ENCODE peak calls at places on chromosomes 4 and X, in seven cellular contexts. M is thoracic aorta, Y is IMR-90, O is heart right ventricle, G is breast epithelium, B is psoas muscle, P is body of pancreas. U is an unnamed sample.

GRCh38 chr4:7808752-7809151 is 130.9 kb downstream of the AFAP1 start:
- DNase-seq in Y (peak; percentile 93), B (no peak), G (no peak), M (no peak), O (no peak), P (no peak), U (peak; percentile 19)

GRCh38 chr4:32207456-32207855 is 1487.3 kb downstream of the PCDH7 start:
- DNase-seq in B (no peak), Y (no peak), P (no peak), M (no peak), O (no peak), G (no peak), U (no peak)

GRCh38 chrX:153590961-153591956 is 7.7 kb downstream of the CCNQ start:
- DNase-seq in Y (no peak), O (no peak), M (no peak), P (peak; percentile 20), G (no peak), B (no peak), U (no peak)

GRCh38 chr4:75634281-75634680 is 4.0 kb upstream of the CDKL2 start:
- DNase-seq in Y (no peak), G (no peak), M (no peak), B (no peak), P (no peak), O (no peak), U (no peak)

GRCh38 chrX:135974279-135974856 is 580 bp upstream of the MMGT1 start:
- DNase-seq in M (peak; percentile 24), Y (peak; percentile 52), O (peak; percentile 77), B (peak; percentile 82), P (peak; percentile 83), G (no peak), U (no peak)

GRCh38 chr4:5760246-5760645 is 49.2 kb downstream of the EVC start:
- DNase-seq in G (no peak), B (no peak), P (no peak), Y (no peak), O (no peak), M (no peak), U (no peak)

GRCh38 chr4:143424276-143424675 is 87.6 kb downstream of the GAB1 start:
- DNase-seq in P (no peak), M (no peak), B (no peak), G (no peak), O (no peak), Y (peak; percentile 82), U (no peak)

GRCh38 chrX:97527725-97528124 is 644.0 kb downstream of the RPA4 start:
- DNase-seq in B (no peak), G (no peak), M (no peak), P (no peak), Y (no peak), O (no peak), U (no peak)

GRCh38 chr4:165151734-165152133 is 39.1 kb upstream of the TMEM192 start:
- DNase-seq in Y (peak; percentile 4), P (no peak), B (no peak), M (no peak), O (no peak), G (no peak), U (peak; percentile 15)

GRCh38 chr4:10879411-10880110 is 195.0 kb upstream of the CLNK start:
- DNase-seq in G (no peak), O (no peak), P (no peak), Y (peak; percentile 16), M (no peak), B (no peak), U (no peak)

GRCh38 chr4:123073650-123074049 is 151.3 kb upstream of the NUDT6 start:
- DNase-seq in Y (no peak), P (no peak), B (no peak), G (no peak), M (no peak), O (no peak), U (no peak)

GRCh38 chr4:161655148-161655547 is 508.7 kb downstream of the FSTL5 start:
- DNase-seq in P (no peak), B (no peak), O (no peak), M (no peak), Y (no peak), G (no peak), U (no peak)

GRCh38 chrX:13376857-13377441 is 57.1 kb upstream of the ATXN3L start:
- DNase-seq in O (peak; percentile 28), Y (peak; percentile 95), B (no peak), M (no peak), G (peak; percentile 47), P (peak; percentile 22), U (peak; percentile 41)

GRCh38 chr4:28287837-28288236 is 1427.2 kb downstream of the STIM2 start:
- DNase-seq in O (no peak), Y (peak; percentile 100), P (peak; percentile 7), G (no peak), M (no peak), B (no peak), U (peak; percentile 84)

GRCh38 chrX:131831185-131831520 is 191.9 kb upstream of the STK26 start:
- DNase-seq in B (no peak), M (no peak), G (no peak), O (no peak), Y (peak; percentile 3), P (no peak), U (no peak)

GRCh38 chrX:131830400-131831184 is 192.5 kb upstream of the STK26 start:
- DNase-seq in M (no peak), O (peak; percentile 83), G (peak; percentile 71), P (peak; percentile 87), Y (peak; percentile 69), B (peak; percentile 73), U (no peak)

GRCh38 chrX:131828482-131828881 is 194.6 kb upstream of the STK26 start:
- DNase-seq in Y (no peak), M (no peak), O (no peak), G (no peak), B (no peak), P (no peak), U (no peak)

GRCh38 chrX:131826572-131826971 is 196.5 kb upstream of the STK26 start:
- DNase-seq in G (no peak), B (no peak), Y (no peak), M (no peak), O (no peak), P (no peak), U (no peak)

DNA sequence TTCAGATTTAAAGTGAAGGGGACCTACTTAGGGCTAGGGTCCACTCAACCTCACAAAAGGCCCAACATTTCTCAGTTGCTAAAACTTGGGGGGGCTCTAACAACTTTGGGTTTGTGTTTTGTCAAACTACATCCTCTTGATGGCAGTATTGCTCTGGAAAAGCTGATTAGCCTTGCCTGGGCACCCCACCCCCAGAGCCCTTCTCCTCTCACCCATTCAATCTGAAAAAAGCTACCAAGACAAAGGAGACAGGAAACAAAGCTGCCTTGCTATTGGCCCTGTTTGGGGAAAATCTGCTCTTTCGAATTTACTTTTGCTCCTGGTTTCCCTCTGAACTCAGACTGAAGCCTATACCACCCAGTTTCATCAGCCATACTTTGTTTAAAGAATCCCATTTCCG is 195.2 kb upstream of the STK26 start:
- DNase-seq in O (no peak), M (no peak), G (no peak), Y (no peak), B (no peak), P (peak; percentile 13), U (no peak)
- TF ChIP-seq CTCF in O (peak; percentile 36), M (no peak), G (no peak), Y (peak; percentile 30), B (no peak), P (no peak), U (peak; percentile 34)

GRCh38 chr4:140668111-140668510 is 88.1 kb downstream of the TBC1D9 start:
- DNase-seq in M (no peak), B (no peak), P (no peak), O (no peak), G (no peak), Y (no peak), U (no peak)

GRCh38 chr4:140675599-140676231 is 80.5 kb downstream of the TBC1D9 start:
- DNase-seq in P (no peak), Y (peak; percentile 38), M (no peak), G (no peak), B (no peak), O (no peak), U (no peak)

GRCh38 chr4:140673729-140674128 is 82.5 kb downstream of the TBC1D9 start:
- DNase-seq in Y (peak; percentile 87), O (no peak), P (no peak), M (no peak), G (no peak), B (no peak), U (no peak)

GRCh38 chr4:140666889-140667614 is 89.1 kb downstream of the TBC1D9 start:
- DNase-seq in P (no peak), M (no peak), G (no peak), O (no peak), Y (no peak), B (no peak), U (no peak)

GRCh38 chr4:140672366-140672765 is 83.8 kb downstream of the TBC1D9 start:
- DNase-seq in B (no peak), M (no peak), Y (no peak), P (no peak), G (no peak), O (no peak), U (no peak)
- H3K36me3 ChIP-seq in B (no peaks in the 10 kb centered on the region), M (peaks cover 18% of the 10 kb centered on the region), Y (peaks cover 10% of the 10 kb centered on the region), P (peaks cover 14% of the 10 kb centered on the region), G (peaks cover 18% of the 10 kb centered on the region), O (peaks cover 96% of the 10 kb centered on the region), U (peaks cover 6% of the 10 kb centered on the region)

DNA sequence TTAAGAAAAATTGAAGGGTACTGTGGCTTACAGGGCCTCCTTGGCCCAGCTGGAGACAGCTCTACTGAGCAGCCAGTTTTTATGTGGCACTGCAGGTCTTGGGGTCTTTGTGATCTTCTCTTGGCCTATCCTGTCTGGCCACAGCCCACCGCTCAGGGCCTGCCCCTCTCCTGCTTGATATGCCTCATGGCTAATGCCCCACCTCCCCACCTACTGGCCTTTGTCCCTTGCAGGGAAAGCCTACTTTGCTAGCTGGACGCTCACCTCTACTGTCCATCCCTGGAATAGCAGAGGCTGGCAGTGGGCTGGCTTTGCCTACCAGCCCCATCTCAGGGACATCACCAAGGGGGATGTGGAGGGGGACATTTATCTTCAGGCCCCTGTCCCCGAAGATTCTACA is 134.1 kb downstream of the PJA1 start:
- DNase-seq in Y (no peak), B (no peak), M (no peak), P (no peak), G (no peak), O (no peak), U (no peak)
- TF ChIP-seq CTCF in Y (no peak), B (no peak), M (no peak), P (no peak), G (no peak), O (no peak), U (no peak)

GRCh38 chr4:128859887-128860774 is 50.6 kb downstream of the JADE1 start:
- DNase-seq in G (no peak), P (no peak), B (no peak), O (no peak), Y (peak; percentile 96), M (no peak), U (no peak)
- H3K36me3 ChIP-seq in G (peaks cover 9% of the 10 kb centered on the region), P (peaks cover 51% of the 10 kb centered on the region), B (peaks cover 3% of the 10 kb centered on the region), O (peaks cover 86% of the 10 kb centered on the region), Y (peaks cover 59% of the 10 kb centered on the region), M (peaks cover 50% of the 10 kb centered on the region), U (peaks cover 6% of the 10 kb centered on the region)

U was measured in keratinocyte.